ENCODE peak calls at places on chromosomes 3 and 15, in four cellular contexts. One of them, this sample, is unnamed.

GRCh38 chr3:115670911-115671310 is 47.6 kb downstream of the GAP43 start:
- DNase-seq in heart left ventricle: no peak
- DNase-seq in adrenal gland: no peak
- DNase-seq in dorsolateral prefrontal cortex: no peak
- DNase-seq in this sample: no peak

GRCh38 chr3:119937229-119937628 is 155.3 kb downstream of the NR1I2 start:
- DNase-seq in heart left ventricle: no peak
- DNase-seq in dorsolateral prefrontal cortex: no peak
- DNase-seq in adrenal gland: no peak
- DNase-seq in this sample: no peak

GRCh38 chr15:28885630-28886430 is at the start of gene APBA2:
- DNase-seq in adrenal gland: no peak
- DNase-seq in dorsolateral prefrontal cortex: no peak
- DNase-seq in heart left ventricle: no peak
- DNase-seq in this sample: peak

GRCh38 chr15:73906346-73907017 is 19.8 kb upstream of the LOXL1 start:
- DNase-seq in adrenal gland: no peak
- DNase-seq in heart left ventricle: no peak
- DNase-seq in dorsolateral prefrontal cortex: no peak
- DNase-seq in this sample: no peak

GRCh38 chr15:67824157-67824899 is 981 bp upstream of the SKOR1 start:
- DNase-seq in dorsolateral prefrontal cortex: no peak
- DNase-seq in heart left ventricle: no peak
- DNase-seq in adrenal gland: no peak
- DNase-seq in this sample: no peak

GRCh38 chr3:111954228-111954990 is 24.4 kb upstream of the ABHD10 start:
- DNase-seq in dorsolateral prefrontal cortex: no peak
- DNase-seq in heart left ventricle: no peak
- DNase-seq in adrenal gland: no peak
- DNase-seq in this sample: no peak

GRCh38 chr3:171044384-171044783 is 17.9 kb upstream of the SLC2A2 start:
- DNase-seq in dorsolateral prefrontal cortex: no peak
- DNase-seq in adrenal gland: no peak
- DNase-seq in heart left ventricle: no peak
- DNase-seq in this sample: no peak

GRCh38 chr3:151093905-151094304 is 8.4 kb downstream of the MED12L start:
- DNase-seq in heart left ventricle: no peak
- DNase-seq in dorsolateral prefrontal cortex: no peak
- DNase-seq in adrenal gland: no peak
- DNase-seq in this sample: no peak

GRCh38 chr15:62896969-62897486 is 145.5 kb upstream of the TPM1 start:
- DNase-seq in dorsolateral prefrontal cortex: peak
- DNase-seq in adrenal gland: peak
- DNase-seq in heart left ventricle: peak
- DNase-seq in this sample: peak

GRCh38 chr3:111862974-111863373 is 3.9 kb downstream of the PHLDB2 start:
- DNase-seq in heart left ventricle: no peak
- DNase-seq in adrenal gland: no peak
- DNase-seq in dorsolateral prefrontal cortex: no peak
- DNase-seq in this sample: no peak

GRCh38 chr3:102059145-102059943 is 210.0 kb downstream of the NFKBIZ start:
- DNase-seq in heart left ventricle: no peak
- DNase-seq in dorsolateral prefrontal cortex: no peak
- DNase-seq in adrenal gland: no peak
- DNase-seq in this sample: no peak

GRCh38 chr3:126132751-126133511 is 47.5 kb downstream of the ALDH1L1 start:
- DNase-seq in heart left ventricle: peak
- DNase-seq in adrenal gland: peak
- DNase-seq in dorsolateral prefrontal cortex: no peak
- DNase-seq in this sample: peak
- TF ChIP-seq CTCF in heart left ventricle: no peak
- TF ChIP-seq CTCF in adrenal gland: no peak
- TF ChIP-seq CTCF in dorsolateral prefrontal cortex: peak
- TF ChIP-seq CTCF in this sample: peak

DNA sequence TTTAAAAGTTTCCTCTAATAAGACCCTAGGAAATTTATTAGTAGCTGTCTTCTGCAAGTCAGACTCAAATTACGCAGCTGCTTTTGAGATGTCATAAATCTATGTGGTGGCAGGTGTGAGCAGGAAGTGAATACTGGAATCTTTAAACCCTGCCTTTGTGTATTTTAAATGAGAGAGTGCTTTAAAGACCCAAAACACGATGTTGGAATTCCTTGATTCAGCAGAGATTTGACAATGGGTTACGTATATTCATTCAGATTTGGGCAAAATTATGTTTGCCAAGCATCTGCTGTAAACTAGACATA is 160.1 kb downstream of the RBMS3 start:
- DNase-seq in dorsolateral prefrontal cortex: no peak
- DNase-seq in adrenal gland: no peak
- DNase-seq in heart left ventricle: no peak
- DNase-seq in this sample: no peak
- H3K4me3 ChIP-seq in dorsolateral prefrontal cortex: no peak
- H3K4me3 ChIP-seq in adrenal gland: no peak
- H3K4me3 ChIP-seq in heart left ventricle: no peak
- H3K4me3 ChIP-seq in this sample: no peak

GRCh38 chr3:172201136-172201989 is 162.0 kb downstream of the FNDC3B start:
- DNase-seq in adrenal gland: peak
- DNase-seq in heart left ventricle: peak
- DNase-seq in dorsolateral prefrontal cortex: peak
- DNase-seq in this sample: peak
- H3K27ac ChIP-seq in adrenal gland: peak
- H3K27ac ChIP-seq in heart left ventricle: peak
- H3K27ac ChIP-seq in dorsolateral prefrontal cortex: no peak
- H3K27ac ChIP-seq in this sample: peak

DNA sequence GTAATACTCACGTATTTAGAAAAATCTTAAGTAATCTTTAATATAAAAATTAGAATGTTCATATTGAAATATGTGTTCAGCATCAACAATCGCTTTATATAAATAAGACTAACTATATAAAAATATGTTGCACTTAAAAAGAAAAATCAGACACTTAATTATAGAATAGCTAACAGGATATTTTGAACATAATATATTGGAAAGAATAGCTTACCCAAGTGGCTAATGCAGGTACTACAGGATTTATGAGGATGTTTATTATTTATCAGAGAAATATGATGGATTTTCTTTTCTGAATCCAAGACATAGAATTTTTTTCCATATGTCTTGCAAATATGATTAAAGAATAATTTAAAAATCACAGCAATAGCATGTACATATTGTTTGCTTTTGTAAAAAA is 567.9 kb upstream of the GBE1 start:
- DNase-seq in adrenal gland: no peak
- DNase-seq in heart left ventricle: no peak
- DNase-seq in dorsolateral prefrontal cortex: no peak
- DNase-seq in this sample: no peak
- TF ChIP-seq CTCF in adrenal gland: peak
- TF ChIP-seq CTCF in heart left ventricle: peak
- TF ChIP-seq CTCF in dorsolateral prefrontal cortex: peak
- TF ChIP-seq CTCF in this sample: no peak

GRCh38 chr15:49831206-49831965 is 210.5 kb downstream of the DTWD1 start:
- DNase-seq in heart left ventricle: peak
- DNase-seq in adrenal gland: peak
- DNase-seq in dorsolateral prefrontal cortex: no peak
- DNase-seq in this sample: peak
- H3K4me3 ChIP-seq in heart left ventricle: no peak
- H3K4me3 ChIP-seq in adrenal gland: no peak
- H3K4me3 ChIP-seq in dorsolateral prefrontal cortex: no peak
- H3K4me3 ChIP-seq in this sample: no peak